ENCODE peak calls at places on chromosome 1, in five cellular contexts. G is esophagus muscularis mucosa, V is Peyer's patch, O is ovary, L is lung. B is an unnamed sample.

GRCh38 chr1:234230414-234230862 is 142.8 kb upstream of the COA6 start:
- DNase-seq in G (no peak), V (no peak), O (no peak), L (no peak), B (peak)

GRCh38 chr1:15242766-15243165 is 4.3 kb upstream of the FHAD1 start:
- DNase-seq in G (no peak), V (no peak), O (no peak), L (no peak), B (no peak)

GRCh38 chr1:65264197-65264929 is 45.0 kb upstream of the DNAJC6 start:
- DNase-seq in G (peak), V (no peak), O (peak), L (no peak), B (peak)

GRCh38 chr1:6981595-6981994 is 196.3 kb downstream of the CAMTA1 start:
- DNase-seq in G (no peak), V (no peak), O (no peak), L (no peak), B (no peak)

GRCh38 chr1:154770897-154771594 is 99.0 kb downstream of the KCNN3 start:
- DNase-seq in G (no peak), V (no peak), O (no peak), L (no peak), B (no peak)

GRCh38 chr1:9589144-9589718 is 520 bp downstream of the TMEM201 start:
- DNase-seq in G (no peak), V (peak), O (no peak), L (peak), B (peak)

GRCh38 chr1:189816558-189816957 is 661.1 kb downstream of the BRINP3 start:
- DNase-seq in G (no peak), V (no peak), O (no peak), L (no peak), B (no peak)

GRCh38 chr1:222716393-222716792 is 4.0 kb downstream of the BROX start:
- DNase-seq in G (no peak), V (no peak), O (no peak), L (no peak), B (no peak)

GRCh38 chr1:63703661-63704060 is 70.2 kb upstream of the ROR1 start:
- DNase-seq in G (no peak), V (no peak), O (no peak), L (no peak), B (no peak)

GRCh38 chr1:60819302-60819701 is 263.1 kb upstream of the NFIA start:
- DNase-seq in G (no peak), V (no peak), O (no peak), L (no peak), B (no peak)

GRCh38 chr1:158652721-158653334 is 33.7 kb downstream of the SPTA1 start:
- DNase-seq in G (no peak), V (no peak), O (no peak), L (no peak), B (no peak)

GRCh38 chr1:111833334-111833733 is 77.6 kb downstream of the DDX20 start:
- DNase-seq in G (no peak), V (no peak), O (no peak), L (no peak), B (peak)

GRCh38 chr1:108560430-108561144 is 687 bp downstream of the EEIG2 start:
- DNase-seq in G (no peak), V (peak), O (peak), L (peak), B (peak)

GRCh38 chr1:155324717-155325595 is 4.3 kb downstream of the RUSC1 start:
- DNase-seq in G (no peak), V (peak), O (peak), L (peak), B (peak)

GRCh38 chr1:175839678-175840669 is 96.6 kb upstream of the TNR start:
- DNase-seq in G (peak), V (no peak), O (no peak), L (no peak), B (no peak)

GRCh38 chr1:203888807-203889251 is 27.4 kb downstream of the SNRPE start:
- DNase-seq in G (no peak), V (no peak), O (no peak), L (no peak), B (no peak)

GRCh38 chr1:116879478-116880133 is 30.1 kb upstream of the PTGFRN start:
- DNase-seq in G (no peak), V (no peak), O (no peak), L (no peak), B (no peak)

GRCh38 chr1:152410599-152410998 is 3.5 kb downstream of the CRNN start:
- DNase-seq in G (no peak), V (no peak), O (no peak), L (peak), B (no peak)

GRCh38 chr1:3541465-3541864 is 69.8 kb downstream of the MEGF6 start:
- DNase-seq in G (no peak), V (no peak), O (no peak), L (no peak), B (no peak)

GRCh38 chr1:42646056-42646455 is 12.2 kb upstream of the PPIH start:
- DNase-seq in G (no peak), V (no peak), O (no peak), L (no peak), B (no peak)

GRCh38 chr1:20112279-20113000 is 6.9 kb downstream of the PLA2G2D start:
- DNase-seq in G (no peak), V (no peak), O (no peak), L (no peak), B (no peak)

GRCh38 chr1:32249831-32250525 is 1.1 kb upstream of the LCK start:
- DNase-seq in G (no peak), V (no peak), O (no peak), L (no peak), B (no peak)

GRCh38 chr1:15799928-15800835 is 7.3 kb downstream of the UQCRHL start:
- DNase-seq in G (no peak), V (peak), O (no peak), L (peak), B (peak)

GRCh38 chr1:107706181-107706580 is 258.8 kb downstream of the VAV3 start:
- DNase-seq in G (no peak), V (no peak), O (no peak), L (no peak), B (no peak)

GRCh38 chr1:222095606-222096475 is 354.0 kb upstream of the DUSP10 start:
- DNase-seq in G (peak), V (no peak), O (peak), L (no peak), B (peak)

GRCh38 chr1:18099026-18099425 is 8.6 kb upstream of the IGSF21 start:
- DNase-seq in G (no peak), V (no peak), O (no peak), L (no peak), B (peak)

GRCh38 chr1:55478742-55479141 is 263.6 kb upstream of the USP24 start:
- DNase-seq in G (no peak), V (no peak), O (no peak), L (no peak), B (no peak)

GRCh38 chr1:8397511-8397910 is 79.6 kb downstream of the SLC45A1 start:
- DNase-seq in G (no peak), V (no peak), O (no peak), L (no peak), B (no peak)

GRCh38 chr1:155241069-155241679 is 14.1 kb downstream of the ENTREP3 start:
- DNase-seq in G (no peak), V (no peak), O (peak), L (peak), B (peak)

GRCh38 chr1:113714606-113715269 is 44.5 kb downstream of the PHTF1 start:
- DNase-seq in G (no peak), V (no peak), O (no peak), L (no peak), B (peak)
- H3K27ac ChIP-seq in G (no peak), V (no peak), O (no peak), L (no peak), B (no peak)

GRCh38 chr1:46530311-46530710 is 21.1 kb downstream of the KNCN start:
- DNase-seq in G (no peak), V (no peak), O (no peak), L (no peak), B (peak)

GRCh38 chr1:46529031-46529630 is 22.3 kb downstream of the KNCN start:
- DNase-seq in G (no peak), V (no peak), O (no peak), L (no peak), B (no peak)

GRCh38 chr1:46526689-46527291 is 24.7 kb downstream of the KNCN start:
- DNase-seq in G (no peak), V (peak), O (no peak), L (no peak), B (peak)

GRCh38 chr1:46527474-46528296 is 23.8 kb downstream of the KNCN start:
- DNase-seq in G (peak), V (peak), O (peak), L (peak), B (peak)

GRCh38 chr1:46528297-46528955 is 23.0 kb downstream of the KNCN start:
- DNase-seq in G (no peak), V (no peak), O (no peak), L (no peak), B (peak)
- TF ChIP-seq CTCF in G (no peak), V (no peak), O (no peak), L (no peak), B (peak)

GRCh38 chr1:81433676-81434075 is 367.1 kb upstream of the ADGRL2 start:
- DNase-seq in G (no peak), V (no peak), O (no peak), L (no peak), B (no peak)
- H3K4me3 ChIP-seq in G (no peak), V (no peak), O (no peak), L (no peak), B (no peak)

GRCh38 chr1:219317762-219318353 is 144.2 kb downstream of the LYPLAL1 start:
- DNase-seq in G (no peak), V (no peak), O (no peak), L (no peak), B (peak)
- H3K27ac ChIP-seq in G (no peak), V (no peak), O (no peak), L (no peak), B (no peak)

DNA sequence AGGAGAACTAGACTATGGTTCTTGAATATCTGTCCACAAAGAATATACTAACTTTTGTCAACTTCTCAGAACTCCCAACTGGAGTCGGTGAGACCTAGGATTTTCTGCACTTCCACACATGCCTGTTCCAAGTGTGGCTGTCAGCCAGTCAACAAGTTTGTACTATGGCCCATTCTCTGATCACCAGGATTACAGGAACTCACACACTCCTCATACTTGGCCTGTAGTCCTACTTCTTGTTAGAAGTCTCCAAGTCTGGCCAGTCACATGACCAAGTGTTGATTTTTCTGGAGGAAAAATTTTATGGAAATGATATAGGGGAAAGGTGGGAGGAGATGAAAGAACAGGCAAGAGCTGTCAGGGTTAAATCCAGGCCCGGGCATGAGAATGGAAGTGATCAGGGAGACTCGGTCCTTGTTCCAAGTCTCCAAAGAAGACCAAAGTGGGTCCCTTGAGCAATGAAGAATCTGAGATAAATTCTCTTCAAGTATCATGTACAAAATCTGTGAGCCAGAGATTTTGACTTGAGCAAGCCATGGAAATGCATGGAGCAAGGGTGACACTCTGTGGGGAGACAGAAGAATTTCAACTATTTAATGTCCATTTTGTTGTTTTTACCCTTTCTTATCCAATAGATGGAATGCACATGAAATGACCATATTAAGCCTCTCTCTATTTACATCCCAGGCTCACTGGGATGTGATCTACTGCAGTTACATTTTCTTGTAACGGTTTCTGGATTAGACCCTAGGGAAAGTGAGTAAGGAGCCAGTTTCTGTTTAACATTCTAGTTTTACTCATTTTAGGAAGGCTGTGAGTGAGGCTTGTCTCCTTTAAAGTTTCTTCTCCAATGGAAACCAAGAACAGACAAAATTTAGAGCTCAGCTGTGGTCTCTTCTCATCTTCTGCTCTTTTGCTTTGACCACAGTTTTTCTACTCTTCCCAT is 320.9 kb downstream of the ASTN1 start:
- DNase-seq in G (no peak), V (no peak), O (no peak), L (no peak), B (peak)
- TF ChIP-seq CTCF in G (peak), V (peak), O (no peak), L (no peak), B (peak)

GRCh38 chr1:23527366-23527765 is 3.7 kb downstream of the E2F2 start:
- DNase-seq in G (no peak), V (no peak), O (no peak), L (no peak), B (no peak)
- H3K4me3 ChIP-seq in G (no peak), V (no peak), O (no peak), L (no peak), B (no peak)

GRCh38 chr1:94962745-94963265 is 35.9 kb upstream of the CNN3 start:
- DNase-seq in G (no peak), V (peak), O (peak), L (no peak), B (no peak)
- H3K27ac ChIP-seq in G (peak), V (peak), O (peak), L (peak), B (no peak)

GRCh38 chr1:39505289-39505688 is 13.9 kb downstream of the BMP8A start:
- DNase-seq in G (no peak), V (no peak), O (no peak), L (no peak), B (no peak)

GRCh38 chr1:39509360-39510009 is 18.0 kb downstream of the BMP8A start:
- DNase-seq in G (no peak), V (peak), O (peak), L (no peak), B (no peak)

GRCh38 chr1:39508857-39509305 is 17.4 kb downstream of the BMP8A start:
- DNase-seq in G (no peak), V (no peak), O (peak), L (no peak), B (no peak)

GRCh38 chr1:39508266-39508665 is 16.8 kb downstream of the BMP8A start:
- DNase-seq in G (no peak), V (no peak), O (no peak), L (no peak), B (no peak)

DNA sequence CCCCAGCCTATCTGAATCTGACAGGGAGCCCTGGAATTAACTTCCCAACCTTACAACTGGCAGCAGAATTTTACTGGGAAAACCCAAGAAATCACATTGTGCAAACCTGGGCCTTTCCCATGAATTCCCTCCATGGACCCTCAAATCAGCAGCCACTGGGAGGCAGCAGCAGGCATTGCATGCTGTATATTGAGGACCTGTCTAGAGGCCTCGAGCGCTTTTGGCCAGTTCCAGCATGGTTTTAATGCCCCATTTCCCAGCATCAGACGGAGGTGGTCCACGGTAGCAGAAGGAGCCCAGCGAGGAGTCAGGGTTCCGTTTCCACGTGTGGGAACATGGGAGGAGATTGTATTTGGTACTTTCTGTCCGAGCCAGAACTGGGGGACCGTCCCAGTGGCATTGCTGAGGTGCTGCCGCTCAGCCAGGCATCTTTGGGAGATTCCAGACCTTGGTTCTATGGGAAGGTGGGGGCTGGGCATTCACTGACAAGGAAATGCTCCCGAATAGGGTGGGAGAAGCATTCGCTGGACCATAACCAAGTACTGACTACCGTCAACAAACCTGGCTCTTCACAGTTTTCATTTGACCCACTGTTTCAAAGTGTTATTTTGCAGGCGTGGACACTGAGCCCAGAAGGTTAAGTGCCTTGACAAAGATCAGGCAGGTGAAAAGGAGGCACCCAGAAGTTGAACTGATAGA is 15.9 kb downstream of the BMP8A start:
- DNase-seq in G (no peak), V (no peak), O (no peak), L (no peak), B (peak)
- TF ChIP-seq CTCF in G (no peak), V (peak), O (no peak), L (no peak), B (peak)

DNA sequence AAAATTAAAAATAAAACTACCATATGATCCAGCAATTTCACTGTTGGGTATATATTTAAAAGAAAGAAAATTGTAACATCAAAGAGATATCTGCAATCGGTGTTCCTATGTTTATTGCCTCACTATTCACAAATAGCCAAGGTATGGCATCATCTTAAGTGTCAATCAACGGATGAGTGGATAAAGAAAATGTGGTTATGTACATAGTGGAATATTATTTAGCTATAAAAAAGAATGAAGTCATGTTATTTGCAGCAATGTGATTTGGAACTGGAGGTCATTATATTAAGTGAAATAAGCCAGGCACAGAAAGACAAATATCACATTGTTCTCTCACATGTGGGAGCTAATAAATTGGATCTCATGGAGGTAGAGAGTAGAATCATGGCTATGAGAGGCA is 76.3 kb downstream of the RD3 start:
- DNase-seq in G (no peak), V (no peak), O (no peak), L (no peak), B (no peak)
- H3K4me3 ChIP-seq in G (peak), V (no peak), O (no peak), L (no peak), B (peak)

DNA sequence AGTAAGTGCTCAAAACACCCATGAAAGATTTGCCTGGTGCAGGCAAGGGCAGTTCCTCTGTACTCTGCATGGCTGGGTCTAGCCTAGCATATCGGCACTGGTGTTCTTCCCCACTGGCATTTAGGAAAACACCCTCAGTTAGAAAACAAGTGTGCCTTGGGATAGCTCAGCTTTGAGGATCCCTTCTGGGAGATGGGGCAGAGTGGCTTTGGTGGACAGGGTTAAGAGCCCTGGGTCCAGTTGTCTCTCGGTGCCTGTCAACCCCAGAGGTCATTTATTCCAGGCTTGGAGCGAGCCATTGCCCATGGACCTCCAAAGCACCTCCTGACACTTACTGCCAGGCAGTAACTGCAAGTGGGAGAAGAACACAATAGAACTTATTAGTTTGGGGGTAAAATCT is 80.8 kb upstream of the DIRAS3 start:
- DNase-seq in G (no peak), V (no peak), O (no peak), L (no peak), B (peak)
- H3K27ac ChIP-seq in G (peak), V (no peak), O (no peak), L (no peak), B (no peak)

B was measured in endodermal cell.